ENCODE peak calls at places on chromosomes 3 and 15, in nine cellular contexts. I, J, L, E, T, X, Q, W and Y are unnamed samples.

GRCh38 chr3:50564321-50564720 is 3.2 kb downstream of the C3orf18 start:
- DNase-seq in T (no peak), J (no peak), L (no peak), I (no peak), X (no peak), W (no peak), Q (no peak), E (no peak), Y (no peak)

GRCh38 chr15:45097466-45097865 is 16.5 kb downstream of the DUOX2 start:
- DNase-seq in L (no peak), I (no peak), W (no peak), J (no peak), E (no peak), X (no peak), T (no peak), Q (no peak), Y (no peak)

GRCh38 chr15:57312323-57313133 is 63.8 kb upstream of the CGNL1 start:
- DNase-seq in E (no peak), J (peak), T (no peak), X (no peak), I (no peak), L (peak), W (peak), Q (no peak), Y (no peak)

GRCh38 chr15:39685999-39686613 is 96.5 kb downstream of the FSIP1 start:
- DNase-seq in I (no peak), X (peak), E (peak), W (peak), Q (peak), J (no peak), L (peak), T (peak), Y (peak)

GRCh38 chr3:127734754-127735473 is 62.2 kb downstream of the ABTB1 start:
- DNase-seq in L (peak), E (no peak), J (no peak), I (no peak), X (peak), W (peak), T (peak), Q (peak), Y (peak)

GRCh38 chr3:141561426-141562034 is 74.7 kb downstream of the RASA2 start:
- DNase-seq in J (no peak), I (no peak), Q (peak), W (peak), E (peak), L (peak), T (peak), X (peak), Y (peak)

GRCh38 chr3:100427694-100428093 is 26.4 kb downstream of the LNP1 start:
- DNase-seq in L (peak), X (no peak), I (no peak), E (no peak), Q (no peak), J (no peak), W (no peak), T (no peak), Y (no peak)

GRCh38 chr3:188361888-188362287 is 207.9 kb downstream of the LPP start:
- DNase-seq in Q (no peak), E (no peak), I (no peak), X (no peak), L (no peak), J (no peak), T (no peak), W (no peak), Y (no peak)

GRCh38 chr15:82139823-82140268 is 94.0 kb upstream of the MEX3B start:
- DNase-seq in L (peak), I (no peak), X (no peak), W (no peak), E (peak), J (no peak), T (peak), Q (peak), Y (no peak)

GRCh38 chr15:62940755-62941361 is 101.7 kb upstream of the TPM1 start:
- DNase-seq in J (peak), Q (peak), W (peak), I (peak), X (peak), L (peak), T (peak), E (peak), Y (peak)

GRCh38 chr3:190615607-190616006 is 101.7 kb downstream of the IL1RAP start:
- DNase-seq in E (no peak), T (no peak), I (no peak), L (peak), X (no peak), J (no peak), Q (no peak), W (no peak), Y (no peak)

GRCh38 chr3:194728986-194729385 is 43.3 kb downstream of the FAM43A start:
- DNase-seq in X (no peak), T (no peak), Q (no peak), I (no peak), L (no peak), E (no peak), W (no peak), J (no peak), Y (no peak)

GRCh38 chr15:85312925-85313324 is 67.5 kb upstream of the AKAP13 start:
- DNase-seq in J (no peak), Q (peak), I (no peak), W (peak), E (no peak), X (no peak), T (peak), L (peak), Y (no peak)

GRCh38 chr3:159480046-159480445 is 508.6 kb upstream of the IL12A start:
- DNase-seq in J (no peak), Q (no peak), E (no peak), I (no peak), L (peak), X (no peak), W (no peak), T (no peak), Y (no peak)

GRCh38 chr15:25176616-25176923 is 221.8 kb downstream of the SNRPN start:
- DNase-seq in I (no peak), J (peak), W (no peak), Q (no peak), E (no peak), L (no peak), X (no peak), T (no peak), Y (no peak)

GRCh38 chr15:68188647-68189046 is 16.5 kb downstream of the CALML4 start:
- DNase-seq in I (no peak), L (no peak), T (no peak), W (no peak), J (no peak), E (no peak), Q (no peak), X (no peak), Y (no peak)

GRCh38 chr3:194572131-194572789 is 61.0 kb downstream of the TMEM44 start:
- DNase-seq in E (peak), T (peak), X (no peak), I (no peak), Q (peak), W (peak), J (no peak), L (peak), Y (no peak)

GRCh38 chr3:158471639-158472294 is 99.2 kb upstream of the MLF1 start:
- DNase-seq in J (no peak), T (peak), I (no peak), Q (peak), X (no peak), E (peak), W (peak), L (peak), Y (peak)

GRCh38 chr15:25061808-25062550 is 107.2 kb downstream of the SNRPN start:
- DNase-seq in W (no peak), I (no peak), X (no peak), E (no peak), L (no peak), Q (no peak), J (no peak), T (no peak), Y (no peak)

GRCh38 chr3:134260984-134261383 is 10.3 kb upstream of the RYK start:
- DNase-seq in J (no peak), X (no peak), W (no peak), Q (no peak), L (no peak), T (no peak), I (no peak), E (no peak), Y (no peak)

GRCh38 chr15:90154861-90155626 is 46.1 kb upstream of the SEMA4B start:
- DNase-seq in T (peak), E (peak), X (no peak), W (peak), I (no peak), J (no peak), Q (peak), L (peak), Y (peak)

GRCh38 chr3:153043729-153044314 is 118.2 kb upstream of the RAP2B start:
- DNase-seq in L (peak), W (no peak), I (no peak), T (peak), J (no peak), Q (peak), X (no peak), E (no peak), Y (no peak)

GRCh38 chr3:62046326-62046725 is 327.0 kb downstream of the FEZF2 start:
- DNase-seq in E (no peak), Q (peak), L (peak), I (no peak), W (no peak), X (no peak), T (peak), J (no peak), Y (no peak)

GRCh38 chr15:85564686-85565085 is 184.3 kb downstream of the AKAP13 start:
- DNase-seq in Q (no peak), I (no peak), X (no peak), J (no peak), E (no peak), L (peak), T (no peak), W (no peak), Y (no peak)

GRCh38 chr3:106272302-106272701 is 403.5 kb upstream of the CBLB start:
- DNase-seq in I (no peak), J (no peak), W (no peak), E (no peak), L (no peak), Q (no peak), X (no peak), T (no peak), Y (no peak)

GRCh38 chr3:98521897-98522537 is 685 bp downstream of the CLDND1 start:
- DNase-seq in T (peak), J (peak), I (peak), Q (peak), E (peak), L (peak), W (peak), X (peak), Y (peak)

GRCh38 chr15:37777006-37777405 is 157.4 kb upstream of the TMCO5A start:
- DNase-seq in L (no peak), X (no peak), J (no peak), E (no peak), Q (no peak), T (no peak), W (no peak), I (no peak), Y (no peak)

GRCh38 chr3:20186600-20187004 is 596 bp upstream of the SGO1 start:
- DNase-seq in E (peak), Q (peak), T (peak), W (no peak), I (no peak), J (no peak), L (no peak), X (no peak), Y (no peak)

GRCh38 chr3:38111696-38112377 is 25.1 kb downstream of the ACAA1 start:
- DNase-seq in I (no peak), X (no peak), Q (no peak), L (no peak), T (no peak), J (peak), W (no peak), E (no peak), Y (no peak)

GRCh38 chr3:10780922-10781321 is 35.1 kb upstream of the SLC6A11 start:
- DNase-seq in L (no peak), Q (no peak), W (no peak), X (no peak), I (no peak), J (no peak), T (no peak), E (no peak), Y (no peak)

GRCh38 chr3:66297917-66298316 is 77.1 kb downstream of the SLC25A26 start:
- DNase-seq in X (no peak), I (no peak), L (no peak), Q (peak), J (no peak), W (peak), T (peak), E (no peak), Y (peak)

GRCh38 chr3:54988302-54989022 is 60.6 kb upstream of the LRTM1 start:
- DNase-seq in X (peak), I (no peak), L (peak), J (no peak), T (peak), Q (peak), W (peak), E (no peak), Y (peak)

GRCh38 chr15:50066202-50066601 is 52.8 kb downstream of the ATP8B4 start:
- DNase-seq in L (no peak), Q (peak), X (no peak), E (peak), I (peak), T (peak), W (no peak), J (no peak), Y (no peak)

GRCh38 chr3:152174876-152175575 is 93.7 kb upstream of the MBNL1 start:
- DNase-seq in E (no peak), J (no peak), Q (no peak), L (no peak), X (no peak), W (no peak), T (no peak), I (no peak), Y (no peak)